ENCODE peak calls at places on chromosomes 6 and 20, in nine cellular contexts. C, W, H, Z, N, T, Q, L and M are unnamed samples.

GRCh38 chr6:41711323-41712038 is 23.9 kb downstream of the TFEB start:
- DNase-seq in Q (no peak), L (peak; percentile 32), Z (no peak), N (no peak), T (no peak), C (no peak), H (no peak), W (no peak), M (no peak)

GRCh38 chr20:48846516-48847492 is 19.0 kb upstream of the PREX1 start:
- DNase-seq in Z (no peak), H (no peak), T (no peak), W (peak; percentile 94), N (no peak), Q (no peak), C (peak; percentile 82), L (no peak), M (peak; percentile 80)

GRCh38 chr6:53961679-53962370 is 149.4 kb upstream of the MLIP start:
- DNase-seq in L (no peak), H (no peak), W (no peak), Z (no peak), N (no peak), Q (no peak), C (peak; percentile 76), T (no peak), M (no peak)

GRCh38 chr20:36463212-36464061 is 77.9 kb upstream of the MYL9 start:
- DNase-seq in H (no peak), W (no peak), Q (no peak), N (no peak), Z (no peak), L (no peak), C (no peak), T (no peak), M (no peak)

GRCh38 chr6:43076093-43076927 is at the start of gene PTK7:
- DNase-seq in W (no peak), Z (no peak), T (no peak), H (no peak), C (peak; percentile 97), Q (no peak), L (no peak), N (no peak), M (no peak)

GRCh38 chr6:161418458-161418945 is 144.6 kb upstream of the AGPAT4 start:
- DNase-seq in T (no peak), H (no peak), N (peak; percentile 25), Q (peak; percentile 76), C (peak; percentile 86), W (peak; percentile 76), Z (no peak), L (no peak), M (peak; percentile 22)

GRCh38 chr6:150535818-150536220 is 63.9 kb upstream of the PLEKHG1 start:
- DNase-seq in Q (no peak), H (no peak), N (no peak), L (no peak), C (no peak), T (no peak), W (no peak), Z (no peak), M (no peak)

GRCh38 chr6:152375200-152375599 is 262.0 kb downstream of the SYNE1 start:
- DNase-seq in N (no peak), Z (no peak), Q (no peak), H (no peak), C (no peak), T (no peak), W (no peak), L (no peak), M (no peak)

GRCh38 chr20:64080013-64080812 is at the start of gene OPRL1:
- DNase-seq in H (no peak), L (peak; percentile 62), T (peak; percentile 53), W (peak; percentile 35), Q (no peak), C (peak; percentile 47), Z (no peak), N (no peak), M (peak; percentile 68)

GRCh38 chr6:165922309-165922794 is 245.3 kb downstream of the TBXT start:
- DNase-seq in N (no peak), H (no peak), L (no peak), C (no peak), T (no peak), Z (no peak), Q (peak; percentile 52), W (peak; percentile 20), M (no peak)

GRCh38 chr6:51855310-51856082 is 231.9 kb downstream of the PKHD1 start:
- DNase-seq in W (peak; percentile 82), Q (peak; percentile 1), H (no peak), C (peak; percentile 95), T (no peak), L (no peak), N (no peak), Z (no peak), M (peak; percentile 33)

GRCh38 chr6:167497387-167498056 is 172.6 kb downstream of the TTLL2 start:
- DNase-seq in Z (no peak), L (peak; percentile 6), Q (no peak), N (no peak), W (no peak), T (no peak), H (no peak), C (no peak), M (no peak)

GRCh38 chr6:128443553-128443952 is 76.8 kb downstream of the PTPRK start:
- DNase-seq in Q (no peak), Z (no peak), N (no peak), T (no peak), L (no peak), C (no peak), H (no peak), W (no peak), M (no peak)

GRCh38 chr6:30131947-30132497 is 3.9 kb upstream of the TRIM40 start:
- DNase-seq in H (no peak), T (no peak), C (no peak), Q (no peak), N (no peak), W (no peak), L (no peak), Z (no peak), M (no peak)

GRCh38 chr20:59644371-59644939 is 40.1 kb downstream of the PHACTR3 start:
- DNase-seq in T (no peak), Q (no peak), C (no peak), H (no peak), Z (no peak), L (no peak), N (no peak), W (no peak), M (no peak)

GRCh38 chr20:348972-349841 is 2.3 kb downstream of the NRSN2 start:
- DNase-seq in Z (no peak), W (no peak), T (no peak), L (no peak), N (no peak), C (no peak), Q (no peak), H (no peak), M (no peak)
- H3K4me3 ChIP-seq in Z (no peak overlapping the region), W (no peak overlapping the region), T (no peak overlapping the region), L (no peak overlapping the region), N (no peak overlapping the region), C (peak overlapping the region; percentile 94), Q (no peak overlapping the region), H (no peak overlapping the region), M (no peak overlapping the region)

DNA sequence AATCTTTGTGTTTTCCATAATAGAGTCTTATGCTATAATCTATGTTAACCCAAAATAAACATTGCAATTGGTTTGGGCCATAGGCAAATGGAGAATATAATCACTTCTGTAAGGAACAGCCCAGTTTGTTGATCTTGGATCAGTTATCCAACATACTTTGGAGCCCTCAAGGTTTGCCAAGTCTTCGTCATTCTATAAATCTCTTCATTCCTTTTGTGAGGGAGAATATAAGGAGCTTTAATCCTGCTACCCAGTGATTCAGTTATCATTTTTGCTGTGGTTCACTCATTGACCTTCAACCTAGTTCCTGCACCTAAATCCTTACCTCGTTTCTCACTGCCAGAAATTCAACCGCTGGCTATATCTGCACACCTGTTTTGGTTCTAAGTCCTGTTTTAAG is 500.3 kb upstream of the PTCHD4 start:
- DNase-seq in N (no peak), Z (no peak), C (no peak), W (no peak), Q (peak; percentile 16), T (no peak), L (no peak), H (no peak), M (no peak)
- H3K4me3 ChIP-seq in N (no peak overlapping the region), Z (no peak overlapping the region), C (no peak overlapping the region), W (no peak overlapping the region), Q (no peak overlapping the region), T (no peak overlapping the region), L (no peak overlapping the region), H (no peak overlapping the region), M (no peak overlapping the region)

DNA sequence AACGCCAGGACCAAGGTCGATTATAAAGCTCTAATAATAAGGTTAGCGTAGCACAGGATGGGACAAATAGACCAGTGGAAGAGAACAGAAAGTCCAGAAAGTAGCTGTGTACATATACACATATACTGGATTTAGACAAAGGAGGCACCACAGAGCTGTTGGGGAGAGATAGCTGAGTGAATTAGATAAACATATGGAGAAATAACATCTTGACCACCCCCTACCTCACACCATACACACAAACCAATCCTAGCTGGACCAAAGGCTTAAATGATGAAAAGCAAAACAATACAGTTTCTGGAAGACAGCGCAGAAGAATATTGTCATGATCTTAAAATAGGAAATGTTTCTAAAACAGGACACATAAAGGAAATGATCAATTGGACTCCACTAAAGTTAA is 112.9 kb downstream of the PXDC1 start:
- DNase-seq in L (no peak), Z (no peak), C (no peak), T (no peak), H (no peak), Q (no peak), W (no peak), N (no peak), M (no peak)
- H3K4me3 ChIP-seq in L (no peak overlapping the region), Z (no peak overlapping the region), C (no peak overlapping the region), T (no peak overlapping the region), H (no peak overlapping the region), Q (no peak overlapping the region), W (no peak overlapping the region), N (no peak overlapping the region), M (no peak overlapping the region)

GRCh38 chr20:6123650-6124014 is 802 bp upstream of the FERMT1 start:
- DNase-seq in W (no peak), T (no peak), C (peak; percentile 11), N (no peak), Z (no peak), L (no peak), H (no peak), Q (no peak), M (no peak)

GRCh38 chr20:6130045-6130444 is 7.2 kb upstream of the FERMT1 start:
- DNase-seq in T (no peak), H (no peak), Z (no peak), L (no peak), C (no peak), Q (no peak), W (no peak), N (no peak), M (no peak)

GRCh38 chr20:6127825-6128224 is 5.0 kb upstream of the FERMT1 start:
- DNase-seq in Z (no peak), H (no peak), Q (no peak), T (no peak), L (no peak), N (no peak), C (no peak), W (no peak), M (no peak)

GRCh38 chr20:6122873-6123649 is at the start of gene FERMT1:
- DNase-seq in H (no peak), Z (no peak), N (no peak), L (peak; percentile 64), C (peak; percentile 78), W (peak; percentile 54), T (no peak), Q (no peak), M (peak; percentile 57)

DNA sequence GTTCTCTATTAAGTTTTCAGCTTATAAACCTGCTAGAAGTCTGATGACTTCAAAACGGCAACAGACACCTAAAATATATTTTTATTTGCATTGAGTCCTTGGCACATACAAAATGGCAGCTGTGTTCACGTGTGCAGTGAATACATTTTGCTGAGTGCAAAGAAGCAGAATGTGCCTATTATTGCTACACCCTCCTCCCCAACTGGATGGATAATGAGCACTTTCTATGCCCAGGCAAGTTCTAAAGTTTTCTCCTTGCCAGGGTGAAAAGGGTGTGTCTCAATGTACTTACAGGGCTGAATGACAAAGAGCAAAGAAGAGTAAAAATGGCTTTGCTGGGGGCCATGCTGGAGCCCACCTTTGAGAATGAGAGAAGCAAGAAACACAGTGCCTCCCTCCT is 4.0 kb upstream of the FERMT1 start:
- DNase-seq in N (no peak), L (no peak), Z (no peak), H (no peak), T (no peak), W (no peak), C (no peak), Q (no peak), M (no peak)
- H3K4me3 ChIP-seq in N (no peak overlapping the region), L (no peak overlapping the region), Z (no peak overlapping the region), H (no peak overlapping the region), T (no peak overlapping the region), W (no peak overlapping the region), C (no peak overlapping the region), Q (no peak overlapping the region), M (no peak overlapping the region)